ENCODE peak calls at places on chromosomes 16 and 17, in five cellular contexts. P is H9; Q is effector memory CD4-positive, alpha-beta T cell; V is small intestine; Z is CD8-positive, alpha-beta memory T cell. G is an unnamed sample. For H3K4me1, the result is how much of the 10 kb centered on the place peaks cover.

GRCh38 chr17:17028059-17028877 is 14.0 kb upstream of the MPRIP start:
- DNase-seq in P (peak), Q (no peak), V (peak), Z (no peak), G (peak)

GRCh38 chr17:76601042-76601441 is 15.4 kb upstream of the ST6GALNAC2 start:
- DNase-seq in Q (no peak), Z (no peak), V (no peak), P (no peak), G (no peak)

GRCh38 chr16:81612351-81613170 is 166.5 kb upstream of the PLCG2 start:
- DNase-seq in V (no peak), Q (no peak), Z (no peak), P (no peak), G (no peak)

GRCh38 chr17:7558544-7559306 is at the start of gene TNFSF13:
- DNase-seq in V (peak), Z (no peak), Q (no peak), P (no peak), G (peak)

GRCh38 chr17:74280093-74280513 is 6.1 kb downstream of the DNAI2 start:
- DNase-seq in V (peak), Z (no peak), Q (peak), P (no peak), G (no peak)

GRCh38 chr16:88288303-88288702 is 94.5 kb upstream of the ZNF469 start:
- DNase-seq in V (no peak), Z (no peak), Q (no peak), P (no peak), G (no peak)

GRCh38 chr16:65077181-65077580 is 44.7 kb downstream of the CDH11 start:
- DNase-seq in V (no peak), Q (no peak), P (no peak), Z (no peak), G (no peak)

GRCh38 chr16:80147021-80147680 is 393.6 kb upstream of the DYNLRB2 start:
- DNase-seq in Z (no peak), P (no peak), Q (no peak), V (no peak), G (no peak)

GRCh38 chr16:22222998-22223397 is 16.9 kb downstream of the EEF2K start:
- DNase-seq in P (no peak), V (no peak), Q (no peak), Z (no peak), G (no peak)

GRCh38 chr17:70144260-70144846 is 25.0 kb upstream of the KCNJ2 start:
- DNase-seq in Z (no peak), V (peak), P (no peak), Q (no peak), G (no peak)

GRCh38 chr16:27847030-27847550 is 216.4 kb downstream of the GSG1L start:
- DNase-seq in P (peak), Z (no peak), V (no peak), Q (no peak), G (no peak)

GRCh38 chr17:80254396-80255241 is 6.0 kb upstream of the RNF213 start:
- DNase-seq in Z (no peak), Q (peak), V (peak), P (peak), G (peak)

GRCh38 chr16:86398622-86399021 is 111.7 kb upstream of the FOXF1 start:
- DNase-seq in V (no peak), Z (no peak), Q (no peak), P (no peak), G (no peak)

GRCh38 chr16:11094075-11094593 is 149.8 kb downstream of the CLEC16A start:
- DNase-seq in Q (no peak), P (no peak), V (no peak), Z (no peak), G (peak)

GRCh38 chr17:16040710-16041251 is 41.2 kb downstream of the TTC19 start:
- DNase-seq in P (no peak), Q (no peak), V (peak), Z (no peak), G (no peak)

GRCh38 chr17:42122371-42123303 is at the start of gene HSPB9:
- DNase-seq in Z (no peak), P (peak), Q (no peak), V (peak), G (peak)

GRCh38 chr16:83992624-83993023 is 24.6 kb downstream of the NECAB2 start:
- DNase-seq in Z (no peak), V (no peak), Q (no peak), P (no peak), G (no peak)

GRCh38 chr17:37310940-37311339 is 64.8 kb upstream of the C17orf78 start:
- DNase-seq in Q (no peak), P (no peak), V (no peak), Z (no peak), G (no peak)

GRCh38 chr16:82769845-82770244 is 143.1 kb downstream of the CDH13 start:
- DNase-seq in V (no peak), P (no peak), Q (no peak), Z (no peak), G (no peak)

GRCh38 chr16:85055503-85056210 is 28.1 kb downstream of the KIAA0513 start:
- DNase-seq in Z (peak), Q (peak), P (no peak), V (peak), G (peak)

GRCh38 chr17:46851029-46851741 is at the start of gene WNT9B:
- DNase-seq in P (peak), V (peak), Q (no peak), Z (no peak), G (no peak)

DNA sequence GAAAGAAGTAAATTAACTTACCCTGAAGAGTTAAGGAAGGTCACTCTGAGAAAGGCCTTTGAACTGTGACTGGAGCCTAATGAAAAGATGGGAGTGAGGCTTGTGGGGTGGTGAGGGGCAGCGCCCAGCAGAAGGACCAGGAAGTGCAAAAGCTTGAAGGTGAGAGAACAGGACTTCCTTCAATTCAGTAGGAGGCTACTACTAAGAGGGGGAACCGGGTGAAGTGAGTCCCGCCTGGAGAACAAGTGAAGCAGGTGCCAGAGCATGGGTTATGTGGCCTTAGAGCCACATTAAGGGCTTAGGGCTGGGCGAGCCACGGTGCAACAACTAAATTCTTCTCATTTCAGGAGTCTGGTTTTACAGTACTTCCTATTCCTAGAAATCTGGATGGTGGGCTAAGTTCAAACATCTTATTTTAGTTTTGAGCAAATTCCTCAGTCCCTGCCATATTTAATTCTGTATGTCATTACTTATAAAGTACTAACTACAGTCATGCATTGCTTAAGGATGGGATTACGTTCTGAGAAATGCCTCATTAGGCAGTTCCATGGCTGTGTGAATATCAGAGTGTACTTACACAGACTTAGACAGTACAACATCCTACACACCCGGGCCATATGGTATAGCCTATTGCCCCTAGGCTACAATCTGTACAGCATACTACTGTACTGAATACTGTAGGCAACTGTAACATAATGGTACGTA is 5.1 kb downstream of the CFAP20 start:
- DNase-seq in V (peak), Q (no peak), Z (no peak), P (no peak), G (no peak)
- H3K4me1 ChIP-seq in V (under half), Q (under half), Z (half or more), P (under half), G (half or more)

DNA sequence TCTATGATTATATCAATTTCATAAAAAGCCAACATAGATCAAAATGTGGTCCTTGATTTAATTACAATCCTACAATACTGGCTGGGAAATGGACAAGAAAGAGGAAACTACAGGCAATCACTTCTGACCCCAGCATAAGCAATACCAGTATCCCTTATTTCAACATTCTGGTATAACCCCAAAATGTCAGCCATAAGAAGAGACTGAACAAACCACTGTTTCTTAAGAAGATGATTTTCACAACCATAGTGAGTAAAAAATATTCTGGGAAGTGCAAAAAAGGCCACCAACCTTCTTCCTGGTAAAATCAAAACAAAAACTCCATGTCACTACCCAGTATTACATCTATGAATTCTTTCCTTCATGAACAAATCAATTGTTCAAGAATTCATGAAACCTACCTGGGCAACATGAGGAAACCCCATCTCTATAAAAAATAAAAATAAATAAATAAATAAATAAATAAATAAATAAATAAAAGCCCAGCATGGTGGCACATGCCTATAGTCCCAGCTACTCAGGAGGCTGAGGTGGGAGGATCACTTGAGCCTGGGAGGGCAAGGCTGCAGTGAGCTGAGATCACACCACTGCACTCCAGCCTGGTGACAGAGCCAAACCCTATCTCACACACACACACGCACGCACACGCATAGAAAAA is 7.5 kb downstream of the N4BP1 start:
- DNase-seq in P (no peak), V (no peak), Q (no peak), Z (no peak), G (no peak)
- H3K4me1 ChIP-seq in P (under half), V (half or more), Q (under half), Z (half or more), G (under half)

GRCh38 chr17:36195474-36196098 is 972 bp downstream of the CCL3L1 start:
- DNase-seq in V (no peak), Z (no peak), Q (no peak), P (peak), G (no peak)

GRCh38 chr17:36198831-36199465 is 2.4 kb upstream of the CCL3L1 start:
- DNase-seq in Z (no peak), Q (no peak), P (no peak), V (no peak), G (no peak)

GRCh38 chr17:36197389-36197708 is 791 bp upstream of the CCL3L1 start:
- DNase-seq in V (no peak), Q (no peak), Z (no peak), P (no peak), G (no peak)

DNA sequence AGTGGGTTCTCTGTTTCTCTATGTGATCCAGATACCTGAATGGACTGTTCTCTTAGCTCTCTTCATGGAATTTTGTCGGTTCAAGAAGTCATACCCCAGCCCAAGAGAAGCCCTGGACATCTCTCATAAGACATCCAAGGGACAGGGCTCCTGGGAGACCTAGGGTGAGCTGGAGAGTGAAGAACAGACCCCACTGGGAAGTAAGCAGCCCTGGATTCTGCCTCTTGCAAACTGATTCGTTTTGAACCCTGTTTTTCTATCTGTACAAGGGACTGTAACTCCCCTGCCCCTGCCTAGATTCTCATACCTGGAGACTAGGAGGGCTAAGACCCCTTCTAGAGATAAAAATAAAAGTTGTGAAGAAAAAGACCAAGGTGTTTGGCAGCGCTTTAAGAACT is 460 bp downstream of the CCL3L1 start:
- DNase-seq in Z (no peak), V (no peak), P (no peak), Q (no peak), G (no peak)
- H3K4me1 ChIP-seq in Z (under half), V (under half), P (under half), Q (under half), G (under half)

GRCh38 chr17:60094754-60095153 is 16.0 kb upstream of the HEATR6 start:
- DNase-seq in P (no peak), Z (no peak), V (no peak), Q (no peak), G (no peak)

GRCh38 chr17:60093694-60094093 is 15.0 kb upstream of the HEATR6 start:
- DNase-seq in Z (no peak), P (no peak), V (no peak), Q (no peak), G (no peak)

GRCh38 chr17:60098578-60098977 is 19.9 kb upstream of the HEATR6 start:
- DNase-seq in Z (no peak), Q (no peak), P (no peak), V (no peak), G (no peak)

GRCh38 chr17:60095381-60095780 is 16.7 kb upstream of the HEATR6 start:
- DNase-seq in Z (no peak), P (no peak), Q (no peak), V (no peak), G (no peak)

DNA sequence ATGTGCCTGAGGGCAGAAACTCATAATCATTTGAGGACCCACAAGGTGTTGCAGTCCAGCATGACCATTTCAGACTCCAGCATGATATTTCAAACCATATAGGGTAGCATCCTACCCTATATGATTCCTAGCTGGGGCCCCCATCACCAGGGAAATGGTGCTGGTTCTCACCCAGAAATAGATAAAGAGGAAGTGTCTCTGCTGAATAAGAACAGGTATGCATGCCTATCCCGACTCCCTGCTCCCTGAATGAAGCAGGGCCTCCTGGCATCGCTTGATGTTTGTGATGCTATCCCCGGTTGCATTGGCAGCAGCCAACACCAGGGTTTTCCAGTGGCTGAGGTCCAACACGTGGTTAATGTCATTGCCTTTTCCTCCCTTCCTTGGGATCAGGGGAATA is 17.1 kb upstream of the HEATR6 start:
- DNase-seq in V (no peak), Q (no peak), P (no peak), Z (no peak), G (no peak)
- H3K4me1 ChIP-seq in V (under half), Q (under half), P (under half), Z (under half), G (under half)

GRCh38 chr17:39636587-39636926 is 387 bp upstream of the STARD3 start:
- DNase-seq in Z (no peak), P (no peak), Q (no peak), V (no peak), G (no peak)
- H3K4me1 ChIP-seq in Z (under half), P (under half), Q (under half), V (under half), G (under half)

GRCh38 chr17:2684549-2684948 is 27.0 kb downstream of the CLUH start:
- DNase-seq in Q (no peak), P (no peak), Z (no peak), V (no peak), G (no peak)
- H3K4me1 ChIP-seq in Q (under half), P (under half), Z (under half), V (under half), G (under half)

DNA sequence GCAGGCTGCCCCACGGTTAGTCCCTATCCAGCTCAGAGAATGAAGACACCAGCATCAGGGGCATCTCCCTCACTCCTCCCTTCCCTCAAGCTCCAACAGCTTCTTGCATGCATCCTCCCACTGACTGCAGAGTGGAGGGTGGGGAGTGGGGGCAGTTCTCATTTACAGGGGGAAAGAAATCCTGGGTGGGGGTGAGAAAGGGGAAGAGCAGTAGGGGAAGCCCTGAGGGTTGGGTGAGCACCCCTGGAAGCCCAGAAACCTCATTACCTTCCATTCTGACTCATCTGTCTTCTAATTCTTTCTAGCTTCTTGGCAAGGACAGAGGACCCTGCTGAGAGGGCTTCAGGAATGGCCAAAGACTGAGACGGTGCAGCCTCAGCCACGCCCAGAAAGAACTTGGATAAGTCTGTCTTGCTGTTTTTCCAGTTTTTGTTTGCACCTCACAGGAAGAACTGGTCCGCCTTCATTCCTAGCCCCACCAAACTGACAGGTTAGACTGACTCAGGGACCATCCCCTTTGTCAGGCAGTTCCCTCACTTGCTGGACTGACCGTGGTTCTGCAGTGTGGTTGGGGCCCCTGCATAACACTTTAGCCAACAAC is 52.5 kb upstream of the WSB1 start:
- DNase-seq in Z (no peak), Q (no peak), V (no peak), P (peak), G (peak)
- H3K4me1 ChIP-seq in Z (under half), Q (under half), V (under half), P (under half), G (under half)

DNA sequence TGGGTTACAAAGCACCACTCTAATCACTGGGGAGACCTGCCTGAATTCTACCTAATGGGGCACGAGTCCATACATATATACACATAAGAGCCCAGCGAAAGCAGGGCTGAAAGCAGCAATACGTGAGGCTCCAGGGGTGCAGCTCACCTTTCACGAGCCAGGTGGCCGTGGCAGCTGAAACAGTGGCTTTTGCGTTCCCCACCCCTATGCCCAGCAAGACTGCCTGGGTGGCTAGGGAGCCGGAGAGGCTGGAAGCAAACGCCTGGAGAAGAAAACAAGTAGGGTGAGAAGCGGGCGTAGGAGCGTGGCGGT is 618 bp downstream of the RUSF1 start:
- DNase-seq in V (peak), Q (no peak), P (no peak), Z (no peak), G (no peak)
- H3K4me1 ChIP-seq in V (under half), Q (under half), P (under half), Z (under half), G (under half)

GRCh38 chr16:49838361-49838638 is 17.6 kb downstream of the ZNF423 start:
- DNase-seq in Z (no peak), Q (no peak), P (no peak), V (no peak), G (no peak)

GRCh38 chr16:49837673-49838360 is 18.1 kb downstream of the ZNF423 start:
- DNase-seq in Z (no peak), Q (no peak), V (no peak), P (no peak), G (no peak)

GRCh38 chr16:49838639-49839461 is 17.1 kb downstream of the ZNF423 start:
- DNase-seq in Z (no peak), Q (no peak), V (no peak), P (no peak), G (no peak)

GRCh38 chr16:49836668-49837067 is 19.2 kb downstream of the ZNF423 start:
- DNase-seq in V (no peak), Z (no peak), P (no peak), Q (no peak), G (no peak)

GRCh38 chr16:49839462-49839825 is 16.5 kb downstream of the ZNF423 start:
- DNase-seq in Z (no peak), P (no peak), Q (no peak), V (no peak), G (no peak)
- H3K4me1 ChIP-seq in Z (under half), P (under half), Q (under half), V (under half), G (under half)

G was measured in lung.